ENCODE peak calls at places on chromosomes 11 and 22, in seven cellular contexts. T is GM12878, O is HCT116, X is A549, Y is K562, K is H1, P is HepG2. U is an unnamed sample.

GRCh38 chr11:78961938-78962701 is 387.5 kb upstream of the NARS2 start:
- DNase-seq in T (no peak), O (no peak), X (no peak), Y (peak), K (no peak), P (no peak), U (peak)

GRCh38 chr11:80826808-80827207 is 1386.0 kb upstream of the TENM4 start:
- DNase-seq in T (no peak), O (no peak), X (no peak), Y (no peak), K (no peak), P (no peak), U (no peak)

GRCh38 chr11:19832166-19832750 is 119.6 kb downstream of the NAV2 start:
- DNase-seq in T (no peak), O (no peak), X (no peak), Y (no peak), K (no peak), P (no peak), U (no peak)

GRCh38 chr11:92453055-92453454 is 228.4 kb downstream of the FAT3 start:
- DNase-seq in T (no peak), O (no peak), X (no peak), Y (no peak), K (no peak), P (no peak), U (peak)

GRCh38 chr22:49692499-49693225 is 135.0 kb downstream of the BRD1 start:
- DNase-seq in T (no peak), O (no peak), X (no peak), Y (no peak), K (no peak), P (no peak), U (no peak)

GRCh38 chr11:78740175-78741161 is 165.8 kb upstream of the NARS2 start:
- DNase-seq in T (no peak), O (no peak), X (no peak), Y (peak), K (no peak), P (no peak), U (no peak)

GRCh38 chr11:17542249-17542648 is 2.0 kb downstream of the USH1C start:
- DNase-seq in T (no peak), O (no peak), X (peak), Y (no peak), K (no peak), P (peak), U (no peak)

GRCh38 chr22:41910599-41911291 is 4.1 kb downstream of the SHISA8 start:
- DNase-seq in T (no peak), O (no peak), X (no peak), Y (no peak), K (no peak), P (no peak), U (no peak)

GRCh38 chr22:36619797-36620390 is 83.7 kb downstream of the CACNG2 start:
- DNase-seq in T (no peak), O (no peak), X (no peak), Y (no peak), K (no peak), P (no peak), U (no peak)

GRCh38 chr11:10969387-10969786 is 111.5 kb upstream of the ZBED5 start:
- DNase-seq in T (no peak), O (no peak), X (no peak), Y (no peak), K (no peak), P (no peak), U (no peak)

GRCh38 chr11:115081972-115082371 is 403.6 kb downstream of the NXPE2 start:
- DNase-seq in T (no peak), O (no peak), X (no peak), Y (no peak), K (no peak), P (no peak), U (no peak)

GRCh38 chr22:37804502-37804885 is 3.2 kb upstream of the GCAT start:
- DNase-seq in T (no peak), O (no peak), X (no peak), Y (no peak), K (no peak), P (no peak), U (no peak)

GRCh38 chr11:112024178-112024777 is 930 bp upstream of the DLAT start:
- DNase-seq in T (no peak), O (no peak), X (no peak), Y (peak), K (no peak), P (no peak), U (no peak)

GRCh38 chr22:29539105-29539504 is 14.5 kb downstream of the THOC5 start:
- DNase-seq in T (no peak), O (no peak), X (no peak), Y (no peak), K (no peak), P (no peak), U (no peak)

GRCh38 chr11:28343304-28344233 is 235.4 kb downstream of the METTL15 start:
- DNase-seq in T (no peak), O (peak), X (peak), Y (peak), K (no peak), P (peak), U (peak)

GRCh38 chr22:36415415-36416168 is 27.8 kb upstream of the MYH9 start:
- DNase-seq in T (no peak), O (no peak), X (peak), Y (no peak), K (no peak), P (no peak), U (no peak)

GRCh38 chr11:66970808-66971442 is 4.2 kb upstream of the C11orf86 start:
- DNase-seq in T (no peak), O (peak), X (peak), Y (no peak), K (no peak), P (peak), U (peak)

GRCh38 chr11:104054911-104055529 is 18.6 kb downstream of the DDI1 start:
- DNase-seq in T (no peak), O (no peak), X (no peak), Y (no peak), K (no peak), P (no peak), U (no peak)

GRCh38 chr22:30695351-30695762 is 683 bp downstream of the OSBP2 start:
- DNase-seq in T (no peak), O (no peak), X (no peak), Y (no peak), K (no peak), P (no peak), U (no peak)

GRCh38 chr22:48098243-48098935 is 1335.9 kb downstream of the TBC1D22A start:
- DNase-seq in T (peak), O (no peak), X (no peak), Y (no peak), K (no peak), P (no peak), U (no peak)

GRCh38 chr11:76880314-76880713 is 19.6 kb downstream of the ACER3 start:
- DNase-seq in T (no peak), O (no peak), X (no peak), Y (no peak), K (no peak), P (no peak), U (no peak)

GRCh38 chr11:63945482-63946163 is 6.8 kb downstream of the NAA40 start:
- DNase-seq in T (no peak), O (peak), X (peak), Y (peak), K (peak), P (peak), U (peak)

GRCh38 chr22:50401907-50402306 is 58.8 kb downstream of the PPP6R2 start:
- DNase-seq in T (no peak), O (no peak), X (no peak), Y (no peak), K (no peak), P (no peak), U (no peak)

GRCh38 chr11:72724851-72725730 is 27.1 kb downstream of the ARAP1 start:
- DNase-seq in T (no peak), O (peak), X (peak), Y (peak), K (no peak), P (peak), U (peak)

DNA sequence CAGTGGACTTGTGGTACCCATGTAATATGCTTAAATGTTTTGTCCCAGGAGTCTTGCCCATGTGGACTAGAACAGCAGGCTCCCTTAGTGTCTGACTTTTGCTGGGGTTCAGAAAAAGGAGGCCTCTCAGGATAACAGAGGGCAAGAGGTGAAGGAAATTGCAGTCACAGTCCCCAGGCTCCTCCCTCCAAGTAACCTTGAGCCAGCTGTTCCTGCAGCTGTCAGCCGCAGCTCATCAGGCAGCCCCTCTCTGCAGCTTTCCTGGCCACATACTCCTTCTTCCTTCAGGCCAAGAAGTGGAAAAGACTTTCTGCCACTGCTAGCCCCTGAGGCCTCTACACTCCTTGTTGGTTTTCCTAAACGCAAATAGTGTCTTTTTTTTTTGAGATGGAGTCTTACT is 6.3 kb upstream of the MYO18B start:
- DNase-seq in T (no peak), O (no peak), X (no peak), Y (no peak), K (no peak), P (no peak), U (no peak)
- TF ChIP-seq CEBPB in T (no peak), O (no peak), X (no peak), Y (no peak), K (no peak), P (no peak), U (no peak)

GRCh38 chr11:12102588-12103410 is 7.6 kb upstream of the MICAL2 start:
- DNase-seq in T (no peak), O (no peak), X (no peak), Y (no peak), K (no peak), P (no peak), U (no peak)
- TF ChIP-seq CTCF in T (no peak), O (no peak), X (peak), Y (no peak), K (no peak), P (no peak), U (peak)

DNA sequence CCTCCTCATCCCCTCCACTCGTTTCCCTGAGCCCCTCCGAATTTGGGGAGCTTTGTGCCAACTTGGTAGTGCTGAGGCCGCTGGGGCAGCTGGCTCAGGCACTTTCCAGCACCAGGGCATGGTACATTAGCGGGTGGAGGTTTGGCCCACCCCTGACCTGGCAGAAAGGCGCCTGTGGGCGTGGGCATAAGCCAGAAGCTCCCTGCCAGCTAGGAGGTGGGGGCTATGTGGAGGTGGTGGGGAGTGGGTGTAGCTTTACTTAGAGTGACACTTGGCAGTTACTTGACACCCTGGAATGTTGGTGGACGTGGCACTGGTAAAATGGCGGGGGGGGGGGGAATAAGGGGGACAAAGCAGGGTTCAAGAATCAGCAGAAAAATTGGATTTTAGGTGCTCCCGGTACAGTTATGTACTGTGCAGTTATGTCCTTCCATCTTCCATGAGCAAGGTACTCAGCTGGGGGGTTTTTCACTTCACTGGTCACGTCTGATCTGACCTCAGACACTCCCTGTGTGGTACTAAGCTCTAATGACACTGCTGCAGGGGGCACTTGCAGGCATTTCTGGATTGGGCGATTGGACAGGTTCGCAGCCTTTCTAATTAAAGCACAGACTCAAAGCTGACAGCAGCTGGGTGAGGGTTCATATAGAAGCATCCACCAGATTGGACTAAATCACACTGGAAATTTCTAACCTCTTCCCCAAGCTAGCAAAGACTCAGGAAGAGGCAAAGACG is 10.4 kb upstream of the IGF2 start:
- DNase-seq in T (no peak), O (no peak), X (no peak), Y (no peak), K (no peak), P (no peak), U (no peak)
- H3K27ac ChIP-seq in T (no peak), O (no peak), X (no peak), Y (no peak), K (no peak), P (no peak), U (no peak)

GRCh38 chr11:65890324-65891179 is at the start of gene CCDC85B:
- DNase-seq in T (peak), O (peak), X (peak), Y (peak), K (no peak), P (peak), U (peak)

GRCh38 chr11:65888163-65888814 is at the start of gene FIBP:
- DNase-seq in T (peak), O (peak), X (peak), Y (peak), K (peak), P (peak), U (peak)

GRCh38 chr11:65892661-65893317 is 2.3 kb downstream of the CCDC85B start:
- DNase-seq in T (no peak), O (no peak), X (no peak), Y (no peak), K (no peak), P (no peak), U (no peak)

GRCh38 chr11:65894034-65894591 is 3.6 kb downstream of the CCDC85B start:
- DNase-seq in T (no peak), O (no peak), X (no peak), Y (no peak), K (no peak), P (no peak), U (no peak)

DNA sequence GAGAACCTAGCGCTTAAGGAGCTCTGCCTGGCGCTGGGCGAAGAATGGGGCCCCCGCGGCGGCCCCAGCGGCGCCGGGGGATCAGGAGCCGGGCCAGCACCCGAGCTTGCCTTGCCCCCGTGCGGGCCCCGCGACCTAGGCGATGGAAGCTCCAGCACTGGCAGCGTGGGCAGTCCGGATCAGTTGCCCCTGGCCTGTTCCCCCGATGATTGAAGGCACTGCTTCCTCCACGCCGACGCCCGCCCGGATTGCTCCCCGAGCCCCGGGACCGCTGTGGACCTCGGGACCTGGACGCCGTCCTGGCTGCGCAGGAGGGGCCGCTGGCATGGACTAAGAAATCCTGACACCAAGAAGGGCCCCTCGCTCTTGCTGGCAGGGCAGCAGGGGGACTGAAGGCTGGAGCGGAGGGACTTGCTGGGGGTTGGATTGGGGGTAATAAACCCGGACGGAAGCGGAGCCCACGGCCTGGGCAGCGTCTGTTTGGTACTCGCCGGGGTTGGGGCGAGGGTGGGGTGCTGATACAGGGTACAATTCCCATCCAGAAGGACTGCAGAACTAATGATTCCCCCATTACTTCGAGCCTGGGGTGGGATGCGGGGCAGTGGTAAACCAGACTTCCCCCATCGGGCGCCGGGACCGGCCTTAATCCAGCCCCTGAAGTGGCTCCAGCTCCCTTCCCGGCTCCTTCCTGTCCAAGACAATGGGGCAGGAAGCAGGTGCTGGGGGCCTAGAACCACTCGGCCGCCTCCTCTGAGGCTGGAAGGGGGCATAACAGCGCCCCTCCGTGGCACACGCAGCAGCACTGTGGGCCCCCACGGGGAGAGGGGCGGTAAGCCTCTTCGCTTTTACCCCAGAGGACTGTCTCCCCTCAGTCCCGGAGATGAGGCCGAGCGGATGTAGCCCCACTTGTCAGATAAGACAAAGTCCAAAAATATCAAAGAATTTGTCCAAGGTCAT is 985 bp downstream of the CCDC85B start:
- DNase-seq in T (no peak), O (no peak), X (peak), Y (peak), K (no peak), P (peak), U (no peak)
- TF ChIP-seq CEBPB in T (no peak), O (no peak), X (no peak), Y (no peak), K (no peak), P (no peak), U (no peak)

DNA sequence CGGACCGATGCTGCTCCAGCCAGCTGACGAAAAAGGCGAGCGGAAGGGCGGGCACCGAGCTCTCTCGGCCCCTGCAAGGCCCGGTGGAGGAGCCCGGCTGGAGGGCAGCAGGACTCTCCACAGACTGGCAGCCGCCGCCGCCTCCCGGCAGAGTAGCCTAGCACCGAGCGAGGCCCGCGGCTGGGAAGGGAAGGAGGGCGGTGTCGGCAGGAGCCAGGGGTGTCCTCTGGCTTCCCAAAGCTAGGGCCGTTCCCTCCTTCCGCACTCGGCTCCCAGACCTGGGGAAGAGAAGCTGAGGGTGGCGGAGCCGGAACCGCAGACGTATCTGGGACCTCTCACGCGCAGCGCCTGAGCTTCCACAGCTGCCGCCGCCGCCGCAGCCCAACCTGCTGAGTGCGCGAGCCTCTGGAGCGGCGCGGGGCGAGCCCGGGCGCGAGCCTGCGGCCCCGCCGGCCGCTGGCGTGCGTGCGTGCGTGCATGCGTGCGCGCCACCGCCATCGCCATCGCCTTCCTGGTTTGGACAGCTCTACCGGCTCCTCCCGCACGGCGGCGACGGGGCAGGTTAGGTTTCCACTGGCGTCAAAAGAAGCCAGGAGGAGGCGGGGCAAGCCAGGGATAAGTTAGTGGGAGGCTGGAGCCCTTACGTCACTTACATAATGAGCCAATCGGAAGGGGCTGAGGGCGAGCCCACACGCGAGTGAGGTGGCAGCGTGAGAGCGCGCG is at the start of gene RAB6A:
- DNase-seq in T (peak), O (peak), X (peak), Y (peak), K (peak), P (peak), U (peak)
- TF ChIP-seq CTCF in T (peak), O (peak), X (no peak), Y (peak), K (peak), P (peak), U (peak)

GRCh38 chr11:94145431-94145830 is 16.8 kb downstream of the PANX1 start:
- DNase-seq in T (no peak), O (no peak), X (no peak), Y (no peak), K (no peak), P (no peak), U (no peak)
- H3K27ac ChIP-seq in T (no peak), O (no peak), X (peak), Y (no peak), K (no peak), P (no peak), U (no peak)

GRCh38 chr22:44395116-44396005 is 82.6 kb upstream of the SHISAL1 start:
- DNase-seq in T (no peak), O (no peak), X (no peak), Y (no peak), K (no peak), P (no peak), U (no peak)
- TF ChIP-seq CEBPB in T (no peak), O (no peak), X (no peak), Y (no peak), K (no peak), P (no peak), U (no peak)

U was measured in IMR-90.